ENCODE peak calls at places on chromosomes 1 and 21, in six cellular contexts. K is K562, O is HepG2, V is SK-N-SH, L is GM12878, G is IMR-90. Q is an unnamed sample.

GRCh38 chr21:14451520-14451919 is 68.6 kb upstream of the HSPA13 start:
- DNase-seq in V (no peak), L (no peak), K (no peak), O (no peak), G (no peak), Q (no peak)

GRCh38 chr1:165914136-165914798 is 86.9 kb downstream of the UCK2 start:
- DNase-seq in V (peak; percentile 70), K (peak; percentile 78), O (peak; percentile 67), G (peak; percentile 88), L (peak; percentile 54), Q (peak; percentile 76)

GRCh38 chr1:45864124-45864721 is 60.8 kb downstream of the MAST2 start:
- DNase-seq in K (peak; percentile 57), V (no peak), O (no peak), L (no peak), G (no peak), Q (no peak)

GRCh38 chr1:151867785-151868403 is 14.4 kb upstream of the THEM5 start:
- DNase-seq in V (no peak), L (no peak), G (peak; percentile 74), K (no peak), O (no peak), Q (no peak)

GRCh38 chr1:17606826-17607440 is 67.4 kb downstream of the ARHGEF10L start:
- DNase-seq in G (peak; percentile 60), L (no peak), V (peak; percentile 88), O (peak; percentile 62), K (peak; percentile 77), Q (peak; percentile 43)

GRCh38 chr1:28421744-28422143 is 52.2 kb downstream of the PHACTR4 start:
- DNase-seq in L (no peak), V (no peak), G (no peak), K (no peak), O (no peak), Q (no peak)

GRCh38 chr1:182330303-182330702 is 61.3 kb downstream of the GLUL start:
- DNase-seq in V (no peak), K (peak; percentile 49), O (no peak), G (no peak), L (no peak), Q (no peak)

GRCh38 chr1:94599090-94599813 is 57.7 kb upstream of the F3 start:
- DNase-seq in O (peak; percentile 43), K (no peak), V (no peak), G (peak; percentile 51), L (no peak), Q (peak; percentile 37)

GRCh38 chr1:32249831-32250525 is 1.1 kb upstream of the LCK start:
- DNase-seq in G (peak; percentile 46), L (peak; percentile 95), V (no peak), O (peak; percentile 91), K (peak; percentile 56), Q (no peak)

GRCh38 chr1:57839488-57839887 is 415.6 kb upstream of the DAB1 start:
- DNase-seq in L (no peak), K (no peak), V (no peak), O (no peak), G (no peak), Q (no peak)

GRCh38 chr1:176656257-176656995 is 193.5 kb downstream of the PAPPA2 start:
- DNase-seq in G (peak; percentile 67), K (no peak), V (no peak), L (no peak), O (no peak), Q (no peak)

GRCh38 chr1:233790662-233791371 is 113.7 kb upstream of the SLC35F3 start:
- DNase-seq in L (peak; percentile 30), G (peak; percentile 34), K (peak; percentile 86), V (peak; percentile 69), O (peak; percentile 43), Q (peak; percentile 75)

GRCh38 chr1:172697463-172698100 is 38.7 kb downstream of the FASLG start:
- DNase-seq in L (no peak), V (no peak), K (no peak), G (no peak), O (no peak), Q (no peak)
- TF ChIP-seq SMC3 in L (no peak), V (no peak), K (no peak), G (no peak), O (no peak), Q (no peak)

DNA sequence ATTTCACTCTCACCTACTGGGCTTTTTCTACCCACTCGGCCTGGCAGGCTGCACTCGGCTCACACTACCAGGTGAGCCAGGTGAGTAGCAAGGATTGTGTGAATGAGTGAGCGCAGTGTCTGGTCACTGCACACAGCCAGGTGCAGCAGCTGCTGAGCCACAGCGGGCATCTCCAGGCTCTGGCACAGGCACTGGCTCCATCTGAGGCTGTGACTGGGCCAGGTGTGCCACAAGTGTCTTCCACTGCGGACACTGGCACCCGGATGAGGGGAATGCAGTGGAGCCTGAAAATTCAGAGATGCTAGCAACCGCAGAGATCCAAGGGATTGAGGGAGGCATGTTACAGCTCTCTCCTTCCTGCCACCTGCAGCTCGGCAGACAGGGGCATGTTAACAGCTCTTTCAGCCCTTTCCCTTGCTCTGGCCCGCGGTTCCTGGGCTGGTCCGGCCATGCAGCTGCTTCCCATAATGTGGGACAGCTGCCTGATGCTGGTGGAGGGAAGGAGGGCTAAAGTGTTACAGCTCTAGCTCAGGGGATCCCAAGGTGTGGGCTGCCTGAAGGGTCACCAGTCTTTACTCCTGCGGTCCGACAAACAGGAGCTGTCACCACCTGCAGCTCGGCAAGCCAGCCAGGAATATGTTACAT is 1038.3 kb downstream of the AMY1C start:
- DNase-seq in O (no peak), K (no peak), V (no peak), L (no peak), G (no peak), Q (no peak)
- TF ChIP-seq SMC3 in O (no peak), K (no peak), V (no peak), L (no peak), G (no peak), Q (no peak)

DNA sequence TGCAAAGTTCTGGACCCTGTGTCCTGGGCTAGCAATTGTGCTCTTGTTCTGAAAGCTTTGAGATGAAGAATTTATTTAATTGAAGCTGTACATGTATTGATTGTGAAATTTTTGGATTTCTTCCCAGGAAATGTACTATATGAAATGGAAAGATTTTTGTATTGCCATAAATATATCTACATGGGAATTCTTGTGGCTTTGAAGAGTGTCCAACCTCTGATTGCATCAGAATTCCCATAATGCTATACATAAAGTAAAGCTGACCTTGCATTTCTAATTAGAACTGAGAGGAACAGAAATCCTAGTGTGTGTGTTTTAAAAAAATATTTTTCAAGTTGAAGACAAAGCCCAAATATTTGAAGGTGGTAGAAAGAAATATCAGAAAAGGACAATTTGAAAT is 111.4 kb downstream of the GIPC2 start:
- DNase-seq in V (no peak), G (peak; percentile 83), K (no peak), O (no peak), L (no peak), Q (no peak)
- TF ChIP-seq SMC3 in V (no peak), G (no peak), K (no peak), O (no peak), L (no peak), Q (no peak)

GRCh38 chr1:157313240-157313807 is 175.1 kb upstream of the ETV3 start:
- DNase-seq in G (no peak), L (no peak), V (no peak), K (no peak), O (no peak), Q (no peak)
- TF ChIP-seq SMC3 in G (no peak), L (no peak), V (no peak), K (no peak), O (no peak), Q (no peak)

Q was measured in A549.